ENCODE peak calls at places on chromosome 17, in six cellular contexts. U, C, R, J, F and B are unnamed samples.
A peak's percentile ranks its signal among the peaks of the same experiment; 100 is the strongest.

GRCh38 chr17:50276588-50277356 is 2.5 kb downstream of the TMEM92 start:
- DNase-seq in R (peak; percentile 6), U (no peak), F (no peak), C (peak; percentile 22), J (peak; percentile 20), B (no peak)

GRCh38 chr17:8695916-8696415 is 48.7 kb downstream of the CCDC42 start:
- DNase-seq in C (no peak), U (no peak), R (no peak), J (no peak), F (no peak), B (no peak)

GRCh38 chr17:17815062-17815406 is 21.8 kb downstream of the SREBF1 start:
- DNase-seq in R (no peak), F (no peak), U (no peak), C (no peak), J (peak; percentile 67), B (no peak)

GRCh38 chr17:42233994-42234393 is 39.7 kb upstream of the GHDC start:
- DNase-seq in C (no peak), F (no peak), U (no peak), J (no peak), R (no peak), B (no peak)

GRCh38 chr17:78884148-78884870 is 18.7 kb downstream of the CEP295NL start:
- DNase-seq in F (no peak), J (peak; percentile 60), C (no peak), U (no peak), R (peak; percentile 82), B (no peak)

GRCh38 chr17:73782641-73783381 is 138.6 kb upstream of the SDK2 start:
- DNase-seq in J (no peak), R (no peak), C (peak; percentile 51), F (no peak), U (no peak), B (no peak)

GRCh38 chr17:7217113-7217987 is 2.3 kb downstream of the DLG4 start:
- DNase-seq in R (peak; percentile 87), U (peak; percentile 51), F (no peak), C (no peak), J (peak; percentile 64), B (peak; percentile 53)

GRCh38 chr17:81287741-81288430 is 7.2 kb downstream of the SLC38A10 start:
- DNase-seq in C (no peak), R (no peak), U (no peak), J (no peak), F (no peak), B (no peak)

GRCh38 chr17:64461788-64462187 is 12.9 kb downstream of the MILR1 start:
- DNase-seq in C (no peak), R (no peak), J (no peak), U (no peak), F (no peak), B (no peak)

GRCh38 chr17:17823433-17824118 is 13.2 kb downstream of the SREBF1 start:
- DNase-seq in C (peak; percentile 77), R (peak; percentile 95), J (peak; percentile 92), U (peak; percentile 94), F (peak; percentile 33), B (peak; percentile 77)

GRCh38 chr17:29905086-29905878 is 24.7 kb downstream of the SSH2 start:
- DNase-seq in C (no peak), U (no peak), J (no peak), F (no peak), R (no peak), B (no peak)

GRCh38 chr17:31296156-31296555 is 883 bp downstream of the OMG start:
- DNase-seq in C (no peak), J (no peak), F (no peak), R (no peak), U (no peak), B (no peak)

GRCh38 chr17:50345443-50346312 is at the start of gene XYLT2:
- DNase-seq in J (peak; percentile 94), F (peak; percentile 54), C (peak; percentile 95), R (peak; percentile 94), U (peak; percentile 82), B (peak; percentile 74)

GRCh38 chr17:70390059-70390458 is 220.7 kb downstream of the KCNJ2 start:
- DNase-seq in J (no peak), C (no peak), U (no peak), F (no peak), R (no peak), B (no peak)

GRCh38 chr17:6413073-6413472 is 21.8 kb downstream of the AIPL1 start:
- DNase-seq in U (peak; percentile 71), J (no peak), F (peak; percentile 52), R (no peak), C (peak; percentile 17), B (no peak)

GRCh38 chr17:78557598-78558039 is 19.6 kb downstream of the DNAH17 start:
- DNase-seq in C (no peak), J (no peak), R (no peak), U (no peak), F (peak; percentile 36), B (no peak)

GRCh38 chr17:81509687-81510523 is 2.7 kb downstream of the ACTG1 start:
- DNase-seq in R (no peak), F (no peak), C (no peak), J (no peak), U (no peak), B (no peak)

GRCh38 chr17:65472602-65473001 is 88.8 kb downstream of the AXIN2 start:
- DNase-seq in J (no peak), F (peak; percentile 26), R (peak; percentile 78), C (no peak), U (no peak), B (no peak)

GRCh38 chr17:41464682-41465081 is 2.5 kb downstream of the KRT32 start:
- DNase-seq in C (no peak), R (no peak), U (no peak), F (peak; percentile 90), J (peak; percentile 63), B (peak; percentile 80)

GRCh38 chr17:59370580-59371299 is 39.3 kb downstream of the YPEL2 start:
- DNase-seq in J (no peak), C (no peak), R (no peak), U (no peak), F (no peak), B (no peak)

GRCh38 chr17:30244853-30245385 is 9.4 kb upstream of the SLC6A4 start:
- DNase-seq in J (no peak), R (no peak), F (peak; percentile 91), U (no peak), C (no peak), B (no peak)

GRCh38 chr17:538096-538973 is 176.3 kb downstream of the VPS53 start:
- DNase-seq in U (no peak), F (no peak), J (no peak), R (no peak), C (no peak), B (no peak)

GRCh38 chr17:50564916-50565315 is 4.4 kb downstream of the CACNA1G start:
- DNase-seq in C (no peak), R (peak; percentile 89), U (no peak), F (peak; percentile 79), J (peak; percentile 85), B (peak; percentile 66)

GRCh38 chr17:10699861-10700260 is 2.5 kb downstream of the ADPRM start:
- DNase-seq in R (no peak), U (no peak), J (no peak), C (no peak), F (no peak), B (no peak)

GRCh38 chr17:67413399-67413798 is 36.3 kb downstream of the PITPNC1 start:
- DNase-seq in C (no peak), F (no peak), U (no peak), R (no peak), J (no peak), B (no peak)